ENCODE peak calls at places on chromosomes 5 and 9, in nine cellular contexts. P is prostate gland; Q is heart right ventricle; Z is gastrocnemius medialis; U is CD8-positive, alpha-beta T cell; R is mammary epithelial cell; K is breast epithelium; O is adrenal gland; F is IMR-90. X is an unnamed sample. For H3K4me1, the result is how much of the 10 kb centered on the place peaks cover.

GRCh38 chr5:66339896-66340295 is 195.8 kb downstream of the SREK1 start:
- DNase-seq in P (no peak), Q (no peak), Z (no peak), U (no peak), R (no peak), K (no peak), O (no peak), F (no peak), X (no peak)

GRCh38 chr5:168002116-168002515 is 289.3 kb upstream of the WWC1 start:
- DNase-seq in P (no peak), Q (no peak), Z (no peak), U (no peak), R (no peak), K (no peak), O (no peak), F (no peak), X (no peak)

GRCh38 chr9:76684213-76684612 is 80.0 kb upstream of the PCA3 start:
- DNase-seq in P (no peak), Q (no peak), Z (no peak), U (no peak), R (no peak), K (no peak), O (no peak), F (no peak), X (no peak)

GRCh38 chr5:135190345-135191083 is 156.5 kb upstream of the PITX1 start:
- DNase-seq in P (no peak), Q (no peak), Z (no peak), U (no peak), R (no peak), K (no peak), O (no peak), F (no peak), X (no peak)

GRCh38 chr9:80796662-80797426 is 892.5 kb downstream of the TLE1 start:
- DNase-seq in P (peak), Q (peak), Z (no peak), U (no peak), R (no peak), K (peak), O (no peak), F (no peak), X (no peak)

GRCh38 chr9:112032733-112033132 is 136.1 kb downstream of the UGCG start:
- DNase-seq in P (no peak), Q (no peak), Z (no peak), U (no peak), R (no peak), K (no peak), O (no peak), F (peak), X (no peak)

GRCh38 chr9:134205636-134206316 is 41.4 kb upstream of the RNU6ATAC start:
- DNase-seq in P (no peak), Q (peak), Z (peak), U (no peak), R (no peak), K (no peak), O (no peak), F (peak), X (peak)

GRCh38 chr9:127311239-127311741 is 46.7 kb downstream of the GARNL3 start:
- DNase-seq in P (peak), Q (peak), Z (no peak), U (no peak), R (peak), K (no peak), O (peak), F (peak), X (no peak)

GRCh38 chr5:93164690-93165089 is 416.3 kb downstream of the NR2F1-AS1 start:
- DNase-seq in P (no peak), Q (peak), Z (no peak), U (no peak), R (peak), K (no peak), O (peak), F (peak), X (no peak)

GRCh38 chr5:98248949-98249348 is 524.5 kb upstream of the RGMB start:
- DNase-seq in P (no peak), Q (no peak), Z (no peak), U (no peak), R (peak), K (no peak), O (no peak), F (peak), X (no peak)

GRCh38 chr9:134051319-134051718 is 16.5 kb downstream of the BRD3 start:
- DNase-seq in P (no peak), Q (no peak), Z (no peak), U (no peak), R (no peak), K (no peak), O (no peak), F (no peak), X (no peak)

GRCh38 chr5:118806571-118806970 is 181.8 kb downstream of the DTWD2 start:
- DNase-seq in P (no peak), Q (no peak), Z (no peak), U (no peak), R (peak), K (no peak), O (no peak), F (no peak), X (no peak)

GRCh38 chr9:137057545-137057944 is 3.7 kb upstream of the ENTPD2 start:
- DNase-seq in P (no peak), Q (no peak), Z (no peak), U (no peak), R (no peak), K (no peak), O (no peak), F (no peak), X (no peak)

GRCh38 chr5:10788358-10788757 is 27.3 kb upstream of the DAP start:
- DNase-seq in P (no peak), Q (no peak), Z (no peak), U (no peak), R (no peak), K (no peak), O (peak), F (no peak), X (no peak)

GRCh38 chr9:129052592-129052991 is 16.2 kb downstream of the MIGA2 start:
- DNase-seq in P (peak), Q (peak), Z (peak), U (no peak), R (peak), K (peak), O (peak), F (no peak), X (no peak)

GRCh38 chr5:174252121-174252520 is 206.6 kb downstream of the NSG2 start:
- DNase-seq in P (no peak), Q (no peak), Z (no peak), U (no peak), R (no peak), K (no peak), O (no peak), F (no peak), X (no peak)

DNA sequence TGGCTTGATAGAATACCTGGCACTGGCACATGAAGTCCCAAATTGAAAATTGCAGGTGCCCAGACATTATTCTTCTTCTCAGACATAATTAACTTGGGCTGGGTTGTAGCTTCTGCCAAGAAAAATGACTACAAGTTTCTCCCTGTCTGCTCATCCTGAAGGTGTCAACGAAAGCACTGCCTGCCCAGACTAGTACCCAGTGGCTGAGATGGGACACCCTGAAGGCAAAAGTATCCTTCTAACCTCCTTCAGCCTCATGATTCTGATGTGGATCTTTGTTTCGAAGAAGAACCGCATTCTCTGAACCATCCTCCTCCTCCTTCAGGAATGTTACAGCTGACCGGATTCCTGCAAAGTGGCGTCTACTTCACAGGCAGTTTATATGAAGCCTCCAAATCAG is 161.1 kb upstream of the FST start:
- DNase-seq in P (no peak), Q (no peak), Z (no peak), U (no peak), R (peak), K (peak), O (no peak), F (no peak), X (no peak)
- H3K4me1 ChIP-seq in P (under half), Q (under half), Z (under half), U (under half), R (half or more), K (under half), O (under half), F (under half), X (under half)

DNA sequence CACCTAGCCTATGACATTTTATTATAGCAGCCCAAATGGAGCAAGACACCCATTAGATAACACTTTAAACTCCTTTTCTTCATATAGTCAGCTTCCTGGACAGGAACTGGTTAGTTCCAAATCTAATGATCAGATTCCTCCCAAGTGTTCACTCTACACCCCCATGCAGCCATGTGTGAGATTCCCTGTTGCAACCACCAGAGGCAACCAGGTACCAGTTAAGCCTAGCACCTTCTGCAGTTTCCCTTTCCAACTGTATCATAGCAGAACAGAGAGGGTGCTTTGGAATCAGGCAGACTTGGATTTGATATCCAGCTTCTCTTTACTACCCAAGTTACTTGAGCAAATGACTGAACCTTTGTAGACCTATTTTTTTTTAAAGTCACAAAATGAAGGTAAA is 296.6 kb upstream of the PCSK5 start:
- DNase-seq in P (no peak), Q (no peak), Z (no peak), U (no peak), R (no peak), K (no peak), O (no peak), F (no peak), X (no peak)
- TF ChIP-seq CTCF in P (no peak), Q (no peak), Z (no peak), U (no peak), R (no peak), K (no peak), O (no peak), F (no peak), X (no peak)

GRCh38 chr5:160090059-160090458 is 29.2 kb downstream of the PWWP2A start:
- DNase-seq in P (no peak), Q (no peak), Z (no peak), U (no peak), R (no peak), K (no peak), O (no peak), F (no peak), X (no peak)
- H3K4me1 ChIP-seq in P (under half), Q (under half), Z (under half), U (under half), R (under half), K (under half), O (under half), F (under half), X (under half)

DNA sequence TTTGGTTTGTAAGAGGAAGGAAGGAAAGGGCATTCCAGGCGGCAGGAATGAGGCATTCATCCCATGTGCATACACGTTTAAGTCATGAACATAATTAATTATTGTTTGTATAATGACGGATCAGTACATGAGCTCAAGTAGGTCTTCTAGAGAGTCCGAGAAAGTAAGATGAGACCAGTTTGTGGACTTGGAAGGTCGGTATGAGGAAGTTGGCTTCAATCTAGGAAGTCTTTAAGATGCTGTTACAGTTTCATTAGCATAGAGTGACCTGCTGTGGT is 2.1 kb downstream of the GTF3C4 start:
- DNase-seq in P (no peak), Q (no peak), Z (no peak), U (no peak), R (peak), K (no peak), O (no peak), F (peak), X (no peak)
- TF ChIP-seq CTCF in P (no peak), Q (no peak), Z (no peak), U (no peak), R (peak), K (no peak), O (no peak), F (no peak), X (no peak)

GRCh38 chr5:72000707-72001106 is 106.6 kb upstream of the MAP1B start:
- DNase-seq in P (no peak), Q (no peak), Z (no peak), U (no peak), R (no peak), K (no peak), O (no peak), F (no peak), X (no peak)
- H3K4me1 ChIP-seq in P (under half), Q (under half), Z (under half), U (under half), R (under half), K (under half), O (under half), F (under half), X (under half)

DNA sequence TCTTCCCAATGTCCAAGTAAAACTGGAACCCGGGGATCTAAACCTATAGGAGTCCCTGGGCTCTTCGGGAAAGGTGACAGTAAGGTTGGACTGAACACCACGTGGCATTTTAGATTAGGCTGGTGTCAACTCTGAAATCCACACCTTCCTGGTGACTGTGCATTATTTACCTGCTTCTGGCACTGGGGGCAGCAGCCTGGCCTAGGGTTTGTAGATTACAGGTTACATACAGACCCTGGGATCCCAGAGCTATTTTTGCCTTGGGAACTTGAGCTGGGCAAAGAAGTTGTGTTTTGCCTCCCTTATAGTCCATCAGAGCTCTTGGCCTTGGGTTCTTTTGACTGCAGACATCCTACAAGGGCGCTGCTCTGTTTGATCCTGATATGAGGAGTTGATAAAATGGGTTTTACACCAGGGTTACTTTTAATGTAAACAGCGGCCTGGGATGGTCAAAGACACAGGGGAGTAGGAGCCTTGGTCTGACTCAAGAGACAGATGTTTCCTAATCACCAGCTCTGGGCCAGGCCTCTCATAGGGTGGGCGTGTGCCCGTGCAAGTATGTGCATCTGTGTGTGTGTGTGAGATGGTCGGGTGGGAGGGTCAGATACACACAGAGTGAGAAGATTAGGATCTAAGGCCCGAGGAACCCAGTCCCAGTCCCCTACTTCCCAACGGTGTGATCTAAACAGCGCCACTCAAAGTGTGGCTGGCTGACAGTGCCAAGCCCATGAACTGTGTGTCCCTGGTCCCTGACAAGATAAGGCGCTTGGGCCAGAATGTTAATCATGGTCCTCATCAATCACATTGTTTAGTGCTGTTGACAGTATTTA is 173.4 kb downstream of the DAB2IP start:
- DNase-seq in P (no peak), Q (no peak), Z (no peak), U (no peak), R (no peak), K (no peak), O (peak), F (peak), X (no peak)
- TF ChIP-seq CTCF in P (no peak), Q (no peak), Z (no peak), U (no peak), R (no peak), K (no peak), O (no peak), F (no peak), X (no peak)

DNA sequence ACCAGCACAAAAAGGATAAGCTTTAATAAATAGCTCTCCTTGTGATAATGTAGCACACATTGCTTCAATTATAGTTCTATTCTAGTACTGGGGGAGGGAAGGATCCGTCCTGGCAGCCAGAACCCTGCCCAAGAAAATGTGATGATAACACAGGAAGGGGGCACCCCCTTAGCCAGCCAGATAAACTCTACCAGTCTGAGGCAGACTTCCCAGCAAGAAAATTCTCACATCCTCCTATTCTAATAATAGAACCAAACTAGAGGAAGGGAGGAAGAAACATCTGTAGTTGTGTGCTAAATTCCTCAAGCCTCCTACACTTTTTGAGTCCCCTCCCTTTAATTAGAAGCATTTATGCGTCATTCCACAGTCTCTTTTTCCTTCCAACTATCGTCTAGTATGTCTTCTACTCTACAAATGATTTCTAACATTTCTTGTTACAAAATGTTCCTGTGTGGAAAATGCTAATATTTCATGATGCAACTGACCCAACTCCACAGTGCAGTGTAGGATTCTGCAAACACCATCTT is 261.0 kb downstream of the SEMA5A start:
- DNase-seq in P (no peak), Q (peak), Z (no peak), U (no peak), R (no peak), K (no peak), O (no peak), F (peak), X (peak)
- H3K4me1 ChIP-seq in P (under half), Q (under half), Z (under half), U (under half), R (under half), K (under half), O (under half), F (under half), X (under half)

X was measured in ascending aorta.